ENCODE peak calls at places on chromosomes 12 and 14, in four cellular contexts. V is mammary epithelial cell, C is fibroblast of lung, B is HCT116. D is an unnamed sample.
A peak's percentile ranks its signal among the peaks of the same experiment; 100 is the strongest.

GRCh38 chr12:129540249-129540648 is 363.6 kb downstream of the TMEM132D start:
- DNase-seq in V (no peak), C (no peak), B (no peak), D (no peak)

GRCh38 chr14:104436741-104437701 is 142.5 kb upstream of the C14orf180 start:
- DNase-seq in V (no peak), B (no peak), C (no peak), D (no peak)

GRCh38 chr12:76183459-76184186 is 99.1 kb upstream of the NAP1L1 start:
- DNase-seq in C (peak; percentile 99), B (peak; percentile 46), V (peak; percentile 97), D (peak; percentile 69)

GRCh38 chr14:73751157-73751691 is 37.0 kb upstream of the PNMA1 start:
- DNase-seq in B (no peak), V (no peak), C (no peak), D (no peak)

GRCh38 chr14:52077261-52077984 is 8.6 kb upstream of the NID2 start:
- DNase-seq in C (peak; percentile 51), V (no peak), B (no peak), D (no peak)

GRCh38 chr12:1619599-1619998 is 9.4 kb upstream of the WNT5B start:
- DNase-seq in V (no peak), B (no peak), C (no peak), D (no peak)

GRCh38 chr14:74941676-74942097 is 13.7 kb downstream of the PGF start:
- DNase-seq in B (no peak), V (no peak), C (peak; percentile 40), D (no peak)

GRCh38 chr12:28550757-28551381 is 360.6 kb downstream of the CCDC91 start:
- DNase-seq in V (peak; percentile 67), B (peak; percentile 37), C (peak; percentile 73), D (peak; percentile 16)

GRCh38 chr14:32417956-32418552 is 89.0 kb downstream of the AKAP6 start:
- DNase-seq in B (no peak), C (peak; percentile 64), V (peak; percentile 67), D (peak; percentile 60)

GRCh38 chr12:68838046-68838886 is 30.3 kb downstream of the MDM2 start:
- DNase-seq in B (no peak), C (no peak), V (no peak), D (no peak)

GRCh38 chr12:12796928-12797788 is 11.7 kb downstream of the APOLD1 start:
- DNase-seq in B (no peak), V (no peak), C (no peak), D (no peak)

GRCh38 chr14:89826581-89826980 is 127.9 kb downstream of the EFCAB11 start:
- DNase-seq in C (no peak), B (no peak), V (peak; percentile 9), D (no peak)

GRCh38 chr14:23112359-23113178 is 6.5 kb downstream of the CEBPE start:
- DNase-seq in C (peak; percentile 21), V (no peak), B (no peak), D (peak; percentile 62)

GRCh38 chr14:69996197-69996596 is 117.0 kb downstream of the SMOC1 start:
- DNase-seq in V (peak; percentile 97), B (no peak), C (peak; percentile 49), D (peak; percentile 40)

DNA sequence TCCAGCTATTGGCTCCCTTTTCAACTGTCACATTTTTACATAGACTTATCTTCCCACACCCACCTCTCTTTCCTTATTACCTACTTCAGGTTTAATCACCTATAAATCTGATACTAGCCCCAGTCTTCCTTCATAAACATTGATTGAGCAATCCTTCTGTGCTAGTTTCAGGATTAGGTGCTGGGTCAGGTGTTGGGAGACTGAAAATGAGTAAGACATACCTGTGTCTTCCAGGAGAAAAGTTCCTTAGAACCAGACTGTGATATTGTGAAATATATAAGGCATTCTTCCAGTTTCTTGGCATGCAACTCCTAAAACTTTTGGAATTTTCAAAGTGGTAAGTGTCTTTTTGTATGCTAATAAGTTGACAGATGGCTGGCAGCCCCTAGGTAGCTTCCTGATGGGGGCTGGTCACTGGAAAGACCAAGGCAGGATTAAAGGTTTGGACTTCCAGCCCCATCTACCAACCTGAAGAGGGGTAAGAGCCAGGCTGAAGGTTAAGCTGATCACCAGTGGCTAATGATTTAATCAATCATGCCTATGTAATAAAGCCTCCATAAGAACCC is 4.6 kb downstream of the ANO6 start:
- DNase-seq in B (no peak), V (peak; percentile 92), C (no peak), D (peak; percentile 93)
- H3K4me1 ChIP-seq in B (peaks cover 4% of the 10 kb centered on the region), V (peaks cover 30% of the 10 kb centered on the region), C (peaks cover 2% of the 10 kb centered on the region), D (peaks cover 43% of the 10 kb centered on the region)

DNA sequence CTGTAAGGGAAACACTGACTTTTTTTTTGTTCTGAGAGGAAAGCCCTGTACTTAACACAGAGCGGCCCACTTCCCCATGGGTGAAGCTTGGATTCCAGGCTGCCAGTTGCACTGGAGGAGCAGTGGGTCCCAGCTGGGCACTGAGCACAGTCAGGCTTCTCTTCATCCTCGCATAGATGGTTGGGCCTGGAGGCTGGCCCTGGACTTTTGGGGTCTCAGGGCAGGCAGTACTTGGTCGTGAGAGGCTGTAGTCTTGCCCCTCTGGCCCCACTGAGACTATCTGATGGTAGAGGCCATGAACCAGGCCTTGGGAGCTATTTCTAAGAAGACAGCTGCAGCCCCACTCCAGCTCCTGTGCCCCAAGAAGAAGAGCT is 6.2 kb upstream of the LHX5 start:
- DNase-seq in C (no peak), B (no peak), V (no peak), D (no peak)
- TF ChIP-seq EZH2 in C (peak; percentile 71), B (no peak), V (no peak), D (no peak)

GRCh38 chr12:112126916-112127315 is 1.6 kb downstream of the TRAFD1 start:
- DNase-seq in C (peak; percentile 17), B (no peak), V (no peak), D (no peak)
- H3K4me1 ChIP-seq in C (peaks cover 24% of the 10 kb centered on the region), B (peaks cover 27% of the 10 kb centered on the region), V (peaks cover 14% of the 10 kb centered on the region), D (peaks cover 73% of the 10 kb centered on the region)

GRCh38 chr12:132189378-132190011 is 45.2 kb downstream of the NOC4L start:
- DNase-seq in C (peak; percentile 73), B (peak; percentile 87), V (peak; percentile 88), D (peak; percentile 92)
- TF ChIP-seq EZH2 in C (no peak), B (no peak), V (no peak), D (no peak)

GRCh38 chr14:21038416-21039058 is 3.6 kb upstream of the RNASE7 start:
- DNase-seq in B (no peak), V (no peak), C (peak; percentile 46), D (no peak)
- H3K4me1 ChIP-seq in B (no peaks in the 10 kb centered on the region), V (peaks cover 49% of the 10 kb centered on the region), C (no peaks in the 10 kb centered on the region), D (peaks cover 3% of the 10 kb centered on the region)

GRCh38 chr12:85274076-85274415 is 6.0 kb upstream of the ALX1 start:
- DNase-seq in V (no peak), B (no peak), C (no peak), D (no peak)
- TF ChIP-seq EZH2 in V (no peak), B (no peak), C (no peak), D (no peak)

D was measured in PC-9.